ENCODE peak calls at places on chromosomes 1 and 21, in six cellular contexts. Y, W, J, P, H and O are unnamed samples. For H3K4me1, the result is how much of the 10 kb centered on the place peaks cover.

GRCh38 chr1:12029720-12030339 is 10.5 kb downstream of the MIIP start:
- DNase-seq in W (no peak), P (no peak), J (no peak), Y (no peak), H (no peak), O (no peak)

GRCh38 chr1:8342325-8342724 is 24.4 kb downstream of the SLC45A1 start:
- DNase-seq in W (no peak), H (no peak), P (peak), J (no peak), Y (no peak), O (no peak)

GRCh38 chr1:27296773-27297214 is 25.2 kb upstream of the TMEM222 start:
- DNase-seq in W (peak), Y (no peak), H (peak), P (peak), J (peak), O (peak)

GRCh38 chr1:48251858-48252257 is 29.3 kb downstream of the SLC5A9 start:
- DNase-seq in H (no peak), P (no peak), J (no peak), Y (no peak), W (no peak), O (no peak)

GRCh38 chr21:28790335-28790734 is 202.3 kb downstream of the LTN1 start:
- DNase-seq in H (no peak), W (no peak), Y (no peak), P (no peak), J (no peak), O (no peak)

GRCh38 chr1:32611859-32612188 is 38.5 kb downstream of the ZBTB8OS start:
- DNase-seq in J (no peak), Y (no peak), P (no peak), W (no peak), H (no peak), O (no peak)

GRCh38 chr21:41786521-41786987 is 19.7 kb upstream of the RIPK4 start:
- DNase-seq in P (no peak), W (no peak), Y (peak), H (no peak), J (no peak), O (no peak)

GRCh38 chr1:98323906-98324358 is 337.6 kb upstream of the SNX7 start:
- DNase-seq in J (no peak), P (peak), W (no peak), Y (peak), H (peak), O (no peak)

GRCh38 chr1:113982955-113983742 is 3.9 kb downstream of the OLFML3 start:
- DNase-seq in J (no peak), P (no peak), Y (no peak), W (no peak), H (no peak), O (no peak)

GRCh38 chr1:109712321-109712864 is 342 bp downstream of the GSTM5 start:
- DNase-seq in H (no peak), Y (no peak), J (no peak), P (no peak), W (no peak), O (no peak)

GRCh38 chr1:209655412-209655811 is 3.2 kb upstream of the LAMB3 start:
- DNase-seq in J (no peak), P (no peak), H (no peak), W (no peak), Y (peak), O (no peak)

GRCh38 chr1:168799918-168800605 is 71.1 kb upstream of the DPT start:
- DNase-seq in J (no peak), H (no peak), P (no peak), W (no peak), Y (no peak), O (no peak)

GRCh38 chr1:81937791-81938450 is 137.2 kb downstream of the ADGRL2 start:
- DNase-seq in W (no peak), H (no peak), Y (no peak), J (no peak), P (peak), O (no peak)

GRCh38 chr1:85649591-85649990 is 58.6 kb downstream of the ZNHIT6 start:
- DNase-seq in Y (no peak), P (no peak), J (no peak), W (no peak), H (no peak), O (no peak)

GRCh38 chr21:26945916-26946315 is 21.0 kb downstream of the ADAMTS5 start:
- DNase-seq in Y (no peak), J (no peak), W (no peak), H (no peak), P (no peak), O (peak)

GRCh38 chr1:222817529-222817928 is 2.7 kb downstream of the DISP1 start:
- DNase-seq in P (peak), Y (peak), W (no peak), H (peak), J (no peak), O (no peak)

GRCh38 chr1:234599617-234600417 is 10.2 kb downstream of the IRF2BP2 start:
- DNase-seq in Y (peak), H (peak), P (peak), W (peak), J (peak), O (peak)

GRCh38 chr1:46687095-46687659 is 15.5 kb downstream of the TEX38 start:
- DNase-seq in Y (peak), J (peak), W (no peak), H (peak), P (peak), O (peak)

GRCh38 chr1:55896210-55896609 is 681.0 kb upstream of the USP24 start:
- DNase-seq in Y (no peak), H (no peak), J (no peak), P (no peak), W (no peak), O (no peak)

GRCh38 chr1:113768916-113769598 is 9.8 kb upstream of the PHTF1 start:
- DNase-seq in P (no peak), J (no peak), Y (no peak), H (no peak), W (no peak), O (no peak)

GRCh38 chr1:172203135-172203823 is 217.2 kb upstream of the C1orf105 start:
- DNase-seq in Y (no peak), W (no peak), P (peak), H (no peak), J (no peak), O (no peak)

GRCh38 chr1:26768755-26769154 is 19.0 kb upstream of the PIGV start:
- DNase-seq in H (peak), W (no peak), J (no peak), Y (no peak), P (peak), O (no peak)

GRCh38 chr1:98870959-98871903 is 133.4 kb downstream of the PLPPR5 start:
- DNase-seq in P (no peak), W (peak), H (no peak), J (no peak), Y (no peak), O (no peak)

GRCh38 chr21:41582866-41583265 is 74.9 kb upstream of the TMPRSS2 start:
- DNase-seq in H (no peak), J (no peak), W (no peak), P (no peak), Y (no peak), O (no peak)

GRCh38 chr1:176243746-176244145 is 36.7 kb upstream of the COP1 start:
- DNase-seq in J (no peak), Y (no peak), H (no peak), W (no peak), P (no peak), O (no peak)

GRCh38 chr1:60942291-60942690 is 140.1 kb upstream of the NFIA start:
- DNase-seq in J (no peak), W (no peak), P (no peak), H (no peak), Y (peak), O (no peak)

GRCh38 chr1:119091618-119092017 is 48.8 kb downstream of the WARS2 start:
- DNase-seq in H (no peak), Y (no peak), P (no peak), J (no peak), W (no peak), O (no peak)

GRCh38 chr1:184028854-184029623 is 8.5 kb downstream of the COLGALT2 start:
- DNase-seq in Y (no peak), W (no peak), H (peak), J (peak), P (no peak), O (peak)

GRCh38 chr1:247548847-247549246 is at the start of gene GCSAML:
- DNase-seq in W (no peak), J (no peak), P (no peak), H (no peak), Y (no peak), O (no peak)

GRCh38 chr21:34544032-34544496 is 32.1 kb upstream of the KCNE1 start:
- DNase-seq in Y (peak), P (peak), W (peak), H (peak), J (peak), O (peak)

GRCh38 chr1:54129858-54130257 is 22.9 kb downstream of the CDCP2 start:
- DNase-seq in H (no peak), J (no peak), P (no peak), Y (no peak), W (no peak), O (no peak)

GRCh38 chr1:53361541-53361961 is 33.7 kb upstream of the LRP8 start:
- DNase-seq in Y (no peak), H (no peak), P (no peak), W (no peak), J (no peak), O (no peak)

GRCh38 chr1:225908773-225909172 is 15.3 kb downstream of the PYCR2 start:
- DNase-seq in P (no peak), J (no peak), H (no peak), W (no peak), Y (no peak), O (no peak)

GRCh38 chr21:40386301-40386911 is 460.6 kb downstream of the DSCAM start:
- DNase-seq in W (peak), Y (no peak), J (peak), P (peak), H (peak), O (peak)
- TF ChIP-seq CTCF in W (peak), Y (peak), J (peak), P (peak), H (peak), O (peak)

GRCh38 chr1:162678439-162678838 is 46.2 kb downstream of the DDR2 start:
- DNase-seq in H (peak), Y (no peak), P (peak), J (no peak), W (no peak), O (no peak)
- H3K4me1 ChIP-seq in H (half or more), Y (under half), P (under half), J (under half), W (under half), O (half or more)

GRCh38 chr1:241411056-241411775 is 54.2 kb upstream of the RGS7 start:
- DNase-seq in J (no peak), P (no peak), Y (no peak), H (no peak), W (no peak), O (no peak)

GRCh38 chr1:241412646-241413045 is 55.6 kb upstream of the RGS7 start:
- DNase-seq in H (no peak), J (no peak), Y (no peak), P (no peak), W (no peak), O (no peak)

GRCh38 chr1:241411776-241412338 is 54.9 kb upstream of the RGS7 start:
- DNase-seq in Y (no peak), W (no peak), P (no peak), H (no peak), J (no peak), O (no peak)

GRCh38 chr1:241406421-241406820 is 49.4 kb upstream of the RGS7 start:
- DNase-seq in W (no peak), H (no peak), Y (no peak), P (no peak), J (no peak), O (no peak)

DNA sequence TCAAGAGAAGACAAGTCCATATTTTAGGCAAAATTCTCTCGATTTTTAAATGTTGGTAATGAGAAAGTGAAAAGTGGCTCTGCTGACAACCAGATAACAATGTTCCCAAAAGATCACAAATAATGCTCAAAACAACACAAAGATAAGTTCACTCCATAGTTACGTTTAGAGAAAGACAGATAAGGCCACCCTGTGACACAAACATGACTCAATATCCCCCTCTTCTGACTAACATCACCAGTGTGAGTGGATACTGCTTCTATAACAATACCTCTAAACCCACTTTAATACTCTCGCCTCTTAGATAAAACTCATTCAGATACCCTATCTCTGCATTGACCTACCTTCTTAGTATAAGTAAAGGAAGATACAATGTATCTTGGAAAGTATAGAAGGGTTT is 51.2 kb upstream of the RGS7 start:
- DNase-seq in P (peak), J (no peak), Y (no peak), W (no peak), H (no peak), O (no peak)
- TF ChIP-seq CTCF in P (no peak), J (no peak), Y (no peak), W (no peak), H (no peak), O (no peak)

GRCh38 chr1:204337047-204337446 is 22.7 kb downstream of the PLEKHA6 start:
- DNase-seq in H (no peak), J (no peak), W (no peak), P (no peak), Y (no peak), O (no peak)
- H3K4me1 ChIP-seq in H (under half), J (under half), W (under half), P (under half), Y (under half), O (under half)

DNA sequence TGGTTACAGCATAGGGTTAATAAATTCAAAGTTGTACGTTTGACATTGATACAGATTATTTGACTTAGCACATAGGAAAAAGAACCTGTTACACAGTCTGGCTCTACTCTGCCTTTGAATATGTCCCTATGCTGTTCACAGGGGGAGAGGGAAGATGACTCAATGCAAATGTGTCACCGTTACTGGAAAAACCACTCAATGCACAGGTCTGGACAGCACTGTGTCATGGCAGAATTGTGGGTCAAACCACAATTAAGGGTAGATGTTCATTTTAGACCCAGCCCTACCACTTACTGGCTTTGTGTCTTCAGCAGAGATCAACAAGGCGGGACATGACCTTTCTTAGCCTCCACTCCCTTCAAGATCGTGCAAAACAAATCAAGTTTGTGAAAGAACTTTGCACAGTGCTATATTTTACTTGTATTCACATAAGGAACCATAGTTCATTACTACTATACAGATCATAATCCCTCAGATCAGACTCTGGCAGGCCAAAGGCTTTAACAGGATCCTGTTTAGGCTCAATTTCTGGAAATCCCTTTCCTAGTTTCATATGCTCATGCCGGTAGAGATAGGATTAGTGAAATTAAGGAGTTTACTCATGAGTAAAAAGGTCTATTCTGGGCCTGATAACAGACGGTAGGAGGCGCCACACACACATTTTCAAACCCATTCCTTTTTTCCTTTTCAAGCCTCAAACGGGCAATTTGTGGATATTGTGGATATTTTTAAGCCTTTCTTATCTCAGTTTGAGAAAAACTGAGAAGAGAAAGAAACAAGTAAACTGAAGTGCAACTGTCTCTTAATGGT is 22.0 kb downstream of the EIF2D start:
- DNase-seq in J (no peak), H (peak), P (peak), Y (peak), W (no peak), O (no peak)
- TF ChIP-seq CTCF in J (peak), H (no peak), P (peak), Y (no peak), W (peak), O (no peak)

GRCh38 chr1:224432141-224432540 is 2.5 kb downstream of the WDR26 start:
- DNase-seq in J (no peak), P (peak), Y (no peak), H (no peak), W (no peak), O (no peak)
- H3K4me1 ChIP-seq in J (half or more), P (under half), Y (under half), H (under half), W (under half), O (half or more)

DNA sequence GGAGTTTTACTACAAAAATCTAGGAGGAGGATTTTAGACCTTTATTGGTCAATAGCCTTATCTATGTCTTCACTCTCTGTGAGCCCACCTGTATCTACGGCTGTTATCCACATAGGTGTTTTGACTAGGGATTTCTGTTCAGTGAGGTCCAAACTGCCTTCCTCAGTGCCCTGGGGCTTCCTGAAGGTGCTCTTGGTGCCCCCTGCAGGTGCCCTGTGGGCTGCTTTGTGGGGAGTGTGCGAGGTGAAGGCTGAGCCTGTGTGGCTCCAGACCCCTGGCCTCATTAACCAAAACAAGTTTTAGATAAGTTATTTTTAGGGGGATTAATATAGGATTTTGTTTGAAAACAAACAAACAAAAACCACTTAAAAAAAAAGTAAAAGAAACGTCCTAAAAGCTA is 122.5 kb downstream of the KIF26B start:
- DNase-seq in H (no peak), J (no peak), W (no peak), Y (no peak), P (no peak), O (no peak)
- TF ChIP-seq CTCF in H (no peak), J (no peak), W (peak), Y (no peak), P (no peak), O (no peak)

DNA sequence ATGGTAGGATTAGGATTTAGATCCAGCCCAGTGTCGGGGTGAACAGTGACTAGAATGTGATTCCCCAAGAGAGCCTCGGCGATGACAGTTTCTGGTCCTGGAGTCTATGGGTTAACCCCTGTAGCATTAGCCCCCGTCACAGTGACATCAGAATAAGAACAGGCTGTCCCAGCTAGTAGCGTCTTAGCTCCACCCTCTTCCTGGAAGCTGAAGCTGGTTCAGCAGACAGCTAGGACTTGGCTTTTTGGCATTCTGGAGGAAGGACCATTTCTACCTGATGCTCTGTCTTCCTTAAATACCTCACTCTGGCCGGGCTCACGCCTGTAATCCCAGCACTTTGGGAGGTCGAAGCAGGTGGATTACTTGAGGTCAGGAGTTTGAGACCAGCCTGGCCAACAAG is 5.0 kb downstream of the NDUFS2 start:
- DNase-seq in P (peak), W (no peak), Y (no peak), J (peak), H (peak), O (peak)
- H3K4me1 ChIP-seq in P (under half), W (under half), Y (under half), J (under half), H (under half), O (half or more)

GRCh38 chr1:38129473-38129872 is 82.9 kb upstream of the POU3F1 start:
- DNase-seq in H (no peak), P (no peak), J (no peak), Y (no peak), W (no peak), O (no peak)
- TF ChIP-seq CTCF in H (no peak), P (no peak), J (no peak), Y (no peak), W (no peak), O (no peak)